ENCODE peak calls at places on chromosomes 5 and 9, in ten cellular contexts. One of them, this sample, is unnamed.

GRCh38 chr5:35233601-35234000 is 3.3 kb upstream of the PRLR start:
- DNase-seq in GM13977: no peak
- DNase-seq in NCI-H2227 treated with DMSO at 0.1 percent for 48 hours: no peak
- DNase-seq in left ventricle myocardium superior: no peak
- DNase-seq in CD4-positive, alpha-beta T cell: no peak
- DNase-seq in iris pigment epithelial cell: no peak
- DNase-seq in stimulated activated naive CD8-positive, alpha-beta T cell treated with anti-CD3 and anti-CD28 coated beads, Interleukin-15, amount 100 ng/mL, for 72 hours: no peak
- DNase-seq in NCI-H1105: no peak
- DNase-seq in activated CD8-positive, alpha-beta memory T cell treated with anti-CD3 and anti-CD28 coated beads for 1 hour: no peak
- DNase-seq in HTR-8/SVneo: no peak
- DNase-seq in this sample: no peak

GRCh38 chr5:55232985-55233928 is at the start of gene CCNO:
- DNase-seq in iris pigment epithelial cell: peak
- DNase-seq in activated CD8-positive, alpha-beta memory T cell treated with anti-CD3 and anti-CD28 coated beads for 1 hour: no peak
- DNase-seq in GM13977: peak
- DNase-seq in HTR-8/SVneo: peak
- DNase-seq in stimulated activated naive CD8-positive, alpha-beta T cell treated with anti-CD3 and anti-CD28 coated beads, Interleukin-15, amount 100 ng/mL, for 72 hours: peak
- DNase-seq in left ventricle myocardium superior: peak
- DNase-seq in CD4-positive, alpha-beta T cell: peak
- DNase-seq in NCI-H1105: peak
- DNase-seq in NCI-H2227 treated with DMSO at 0.1 percent for 48 hours: peak
- DNase-seq in this sample: peak

GRCh38 chr5:912356-913091 is 19.8 kb downstream of the TRIP13 start:
- DNase-seq in left ventricle myocardium superior: no peak
- DNase-seq in activated CD8-positive, alpha-beta memory T cell treated with anti-CD3 and anti-CD28 coated beads for 1 hour: no peak
- DNase-seq in NCI-H1105: no peak
- DNase-seq in CD4-positive, alpha-beta T cell: peak
- DNase-seq in HTR-8/SVneo: peak
- DNase-seq in GM13977: no peak
- DNase-seq in iris pigment epithelial cell: peak
- DNase-seq in NCI-H2227 treated with DMSO at 0.1 percent for 48 hours: no peak
- DNase-seq in stimulated activated naive CD8-positive, alpha-beta T cell treated with anti-CD3 and anti-CD28 coated beads, Interleukin-15, amount 100 ng/mL, for 72 hours: no peak
- DNase-seq in this sample: no peak

GRCh38 chr9:88221110-88221509 is 82.8 kb upstream of the SPATA31C2 start:
- DNase-seq in NCI-H2227 treated with DMSO at 0.1 percent for 48 hours: no peak
- DNase-seq in activated CD8-positive, alpha-beta memory T cell treated with anti-CD3 and anti-CD28 coated beads for 1 hour: no peak
- DNase-seq in HTR-8/SVneo: no peak
- DNase-seq in stimulated activated naive CD8-positive, alpha-beta T cell treated with anti-CD3 and anti-CD28 coated beads, Interleukin-15, amount 100 ng/mL, for 72 hours: no peak
- DNase-seq in iris pigment epithelial cell: no peak
- DNase-seq in CD4-positive, alpha-beta T cell: no peak
- DNase-seq in left ventricle myocardium superior: no peak
- DNase-seq in GM13977: no peak
- DNase-seq in NCI-H1105: no peak
- DNase-seq in this sample: no peak

GRCh38 chr9:95266649-95267048 is 50.9 kb downstream of the FANCC start:
- DNase-seq in activated CD8-positive, alpha-beta memory T cell treated with anti-CD3 and anti-CD28 coated beads for 1 hour: no peak
- DNase-seq in NCI-H1105: no peak
- DNase-seq in left ventricle myocardium superior: no peak
- DNase-seq in stimulated activated naive CD8-positive, alpha-beta T cell treated with anti-CD3 and anti-CD28 coated beads, Interleukin-15, amount 100 ng/mL, for 72 hours: no peak
- DNase-seq in GM13977: no peak
- DNase-seq in HTR-8/SVneo: no peak
- DNase-seq in NCI-H2227 treated with DMSO at 0.1 percent for 48 hours: no peak
- DNase-seq in iris pigment epithelial cell: no peak
- DNase-seq in CD4-positive, alpha-beta T cell: no peak
- DNase-seq in this sample: no peak

GRCh38 chr9:121246821-121247511 is 21.0 kb upstream of the GSN start:
- DNase-seq in CD4-positive, alpha-beta T cell: no peak
- DNase-seq in left ventricle myocardium superior: no peak
- DNase-seq in NCI-H1105: no peak
- DNase-seq in NCI-H2227 treated with DMSO at 0.1 percent for 48 hours: no peak
- DNase-seq in GM13977: no peak
- DNase-seq in activated CD8-positive, alpha-beta memory T cell treated with anti-CD3 and anti-CD28 coated beads for 1 hour: no peak
- DNase-seq in HTR-8/SVneo: no peak
- DNase-seq in stimulated activated naive CD8-positive, alpha-beta T cell treated with anti-CD3 and anti-CD28 coated beads, Interleukin-15, amount 100 ng/mL, for 72 hours: no peak
- DNase-seq in iris pigment epithelial cell: peak
- DNase-seq in this sample: no peak

GRCh38 chr5:16321284-16321683 is 141.7 kb upstream of the MARCHF11 start:
- DNase-seq in HTR-8/SVneo: no peak
- DNase-seq in activated CD8-positive, alpha-beta memory T cell treated with anti-CD3 and anti-CD28 coated beads for 1 hour: no peak
- DNase-seq in iris pigment epithelial cell: no peak
- DNase-seq in NCI-H1105: no peak
- DNase-seq in NCI-H2227 treated with DMSO at 0.1 percent for 48 hours: no peak
- DNase-seq in CD4-positive, alpha-beta T cell: no peak
- DNase-seq in GM13977: no peak
- DNase-seq in stimulated activated naive CD8-positive, alpha-beta T cell treated with anti-CD3 and anti-CD28 coated beads, Interleukin-15, amount 100 ng/mL, for 72 hours: no peak
- DNase-seq in left ventricle myocardium superior: no peak
- DNase-seq in this sample: no peak

GRCh38 chr5:159050408-159051091 is 49.2 kb downstream of the EBF1 start:
- DNase-seq in HTR-8/SVneo: no peak
- DNase-seq in NCI-H1105: no peak
- DNase-seq in activated CD8-positive, alpha-beta memory T cell treated with anti-CD3 and anti-CD28 coated beads for 1 hour: no peak
- DNase-seq in left ventricle myocardium superior: peak
- DNase-seq in NCI-H2227 treated with DMSO at 0.1 percent for 48 hours: peak
- DNase-seq in iris pigment epithelial cell: peak
- DNase-seq in stimulated activated naive CD8-positive, alpha-beta T cell treated with anti-CD3 and anti-CD28 coated beads, Interleukin-15, amount 100 ng/mL, for 72 hours: no peak
- DNase-seq in CD4-positive, alpha-beta T cell: no peak
- DNase-seq in GM13977: peak
- DNase-seq in this sample: peak

GRCh38 chr5:174917976-174918554 is 193.7 kb downstream of the MSX2 start:
- DNase-seq in NCI-H2227 treated with DMSO at 0.1 percent for 48 hours: no peak
- DNase-seq in NCI-H1105: no peak
- DNase-seq in GM13977: no peak
- DNase-seq in stimulated activated naive CD8-positive, alpha-beta T cell treated with anti-CD3 and anti-CD28 coated beads, Interleukin-15, amount 100 ng/mL, for 72 hours: no peak
- DNase-seq in HTR-8/SVneo: no peak
- DNase-seq in left ventricle myocardium superior: no peak
- DNase-seq in activated CD8-positive, alpha-beta memory T cell treated with anti-CD3 and anti-CD28 coated beads for 1 hour: no peak
- DNase-seq in iris pigment epithelial cell: no peak
- DNase-seq in CD4-positive, alpha-beta T cell: no peak
- DNase-seq in this sample: no peak

GRCh38 chr5:163653526-163653925 is 148.1 kb downstream of the MAT2B start:
- DNase-seq in stimulated activated naive CD8-positive, alpha-beta T cell treated with anti-CD3 and anti-CD28 coated beads, Interleukin-15, amount 100 ng/mL, for 72 hours: no peak
- DNase-seq in left ventricle myocardium superior: no peak
- DNase-seq in activated CD8-positive, alpha-beta memory T cell treated with anti-CD3 and anti-CD28 coated beads for 1 hour: no peak
- DNase-seq in HTR-8/SVneo: no peak
- DNase-seq in iris pigment epithelial cell: no peak
- DNase-seq in GM13977: no peak
- DNase-seq in CD4-positive, alpha-beta T cell: no peak
- DNase-seq in NCI-H1105: no peak
- DNase-seq in NCI-H2227 treated with DMSO at 0.1 percent for 48 hours: no peak
- DNase-seq in this sample: no peak

GRCh38 chr9:9912459-9912858 is 700.3 kb downstream of the PTPRD start:
- DNase-seq in left ventricle myocardium superior: no peak
- DNase-seq in GM13977: peak
- DNase-seq in NCI-H2227 treated with DMSO at 0.1 percent for 48 hours: no peak
- DNase-seq in CD4-positive, alpha-beta T cell: no peak
- DNase-seq in NCI-H1105: peak
- DNase-seq in iris pigment epithelial cell: no peak
- DNase-seq in stimulated activated naive CD8-positive, alpha-beta T cell treated with anti-CD3 and anti-CD28 coated beads, Interleukin-15, amount 100 ng/mL, for 72 hours: no peak
- DNase-seq in activated CD8-positive, alpha-beta memory T cell treated with anti-CD3 and anti-CD28 coated beads for 1 hour: no peak
- DNase-seq in HTR-8/SVneo: no peak
- DNase-seq in this sample: no peak

GRCh38 chr9:113886933-113887332 is 10.8 kb downstream of the ZNF618 start:
- DNase-seq in HTR-8/SVneo: no peak
- DNase-seq in stimulated activated naive CD8-positive, alpha-beta T cell treated with anti-CD3 and anti-CD28 coated beads, Interleukin-15, amount 100 ng/mL, for 72 hours: no peak
- DNase-seq in GM13977: no peak
- DNase-seq in activated CD8-positive, alpha-beta memory T cell treated with anti-CD3 and anti-CD28 coated beads for 1 hour: no peak
- DNase-seq in left ventricle myocardium superior: no peak
- DNase-seq in NCI-H2227 treated with DMSO at 0.1 percent for 48 hours: no peak
- DNase-seq in CD4-positive, alpha-beta T cell: no peak
- DNase-seq in NCI-H1105: no peak
- DNase-seq in iris pigment epithelial cell: peak
- DNase-seq in this sample: no peak

GRCh38 chr5:20229286-20230005 is 241.4 kb upstream of the CDH18 start:
- DNase-seq in NCI-H2227 treated with DMSO at 0.1 percent for 48 hours: no peak
- DNase-seq in left ventricle myocardium superior: no peak
- DNase-seq in iris pigment epithelial cell: peak
- DNase-seq in NCI-H1105: no peak
- DNase-seq in stimulated activated naive CD8-positive, alpha-beta T cell treated with anti-CD3 and anti-CD28 coated beads, Interleukin-15, amount 100 ng/mL, for 72 hours: no peak
- DNase-seq in activated CD8-positive, alpha-beta memory T cell treated with anti-CD3 and anti-CD28 coated beads for 1 hour: no peak
- DNase-seq in CD4-positive, alpha-beta T cell: no peak
- DNase-seq in GM13977: no peak
- DNase-seq in HTR-8/SVneo: no peak
- DNase-seq in this sample: no peak

GRCh38 chr5:7053125-7053524 is 339.9 kb downstream of the TENT4A start:
- DNase-seq in stimulated activated naive CD8-positive, alpha-beta T cell treated with anti-CD3 and anti-CD28 coated beads, Interleukin-15, amount 100 ng/mL, for 72 hours: no peak
- DNase-seq in iris pigment epithelial cell: no peak
- DNase-seq in left ventricle myocardium superior: no peak
- DNase-seq in HTR-8/SVneo: no peak
- DNase-seq in GM13977: no peak
- DNase-seq in NCI-H1105: no peak
- DNase-seq in activated CD8-positive, alpha-beta memory T cell treated with anti-CD3 and anti-CD28 coated beads for 1 hour: no peak
- DNase-seq in NCI-H2227 treated with DMSO at 0.1 percent for 48 hours: no peak
- DNase-seq in CD4-positive, alpha-beta T cell: no peak
- DNase-seq in this sample: no peak

GRCh38 chr9:126146254-126147145 is 180.1 kb upstream of the MVB12B start:
- DNase-seq in stimulated activated naive CD8-positive, alpha-beta T cell treated with anti-CD3 and anti-CD28 coated beads, Interleukin-15, amount 100 ng/mL, for 72 hours: peak
- DNase-seq in activated CD8-positive, alpha-beta memory T cell treated with anti-CD3 and anti-CD28 coated beads for 1 hour: no peak
- DNase-seq in CD4-positive, alpha-beta T cell: no peak
- DNase-seq in NCI-H2227 treated with DMSO at 0.1 percent for 48 hours: no peak
- DNase-seq in GM13977: peak
- DNase-seq in HTR-8/SVneo: peak
- DNase-seq in left ventricle myocardium superior: no peak
- DNase-seq in NCI-H1105: no peak
- DNase-seq in iris pigment epithelial cell: peak
- DNase-seq in this sample: no peak

GRCh38 chr9:104091708-104092107 is 2.4 kb upstream of the SMC2 start:
- DNase-seq in HTR-8/SVneo: no peak
- DNase-seq in activated CD8-positive, alpha-beta memory T cell treated with anti-CD3 and anti-CD28 coated beads for 1 hour: no peak
- DNase-seq in CD4-positive, alpha-beta T cell: no peak
- DNase-seq in left ventricle myocardium superior: no peak
- DNase-seq in GM13977: peak
- DNase-seq in NCI-H2227 treated with DMSO at 0.1 percent for 48 hours: peak
- DNase-seq in stimulated activated naive CD8-positive, alpha-beta T cell treated with anti-CD3 and anti-CD28 coated beads, Interleukin-15, amount 100 ng/mL, for 72 hours: no peak
- DNase-seq in NCI-H1105: peak
- DNase-seq in iris pigment epithelial cell: peak
- DNase-seq in this sample: no peak

GRCh38 chr9:2116073-2116472 is 100.9 kb downstream of the SMARCA2 start:
- DNase-seq in stimulated activated naive CD8-positive, alpha-beta T cell treated with anti-CD3 and anti-CD28 coated beads, Interleukin-15, amount 100 ng/mL, for 72 hours: no peak
- DNase-seq in activated CD8-positive, alpha-beta memory T cell treated with anti-CD3 and anti-CD28 coated beads for 1 hour: no peak
- DNase-seq in HTR-8/SVneo: peak
- DNase-seq in NCI-H1105: no peak
- DNase-seq in iris pigment epithelial cell: peak
- DNase-seq in GM13977: no peak
- DNase-seq in left ventricle myocardium superior: no peak
- DNase-seq in CD4-positive, alpha-beta T cell: no peak
- DNase-seq in NCI-H2227 treated with DMSO at 0.1 percent for 48 hours: no peak
- DNase-seq in this sample: peak

GRCh38 chr5:138230981-138231589 is 18.0 kb upstream of the CDC23 start:
- DNase-seq in left ventricle myocardium superior: no peak
- DNase-seq in GM13977: no peak
- DNase-seq in NCI-H1105: peak
- DNase-seq in stimulated activated naive CD8-positive, alpha-beta T cell treated with anti-CD3 and anti-CD28 coated beads, Interleukin-15, amount 100 ng/mL, for 72 hours: no peak
- DNase-seq in HTR-8/SVneo: no peak
- DNase-seq in iris pigment epithelial cell: peak
- DNase-seq in CD4-positive, alpha-beta T cell: no peak
- DNase-seq in NCI-H2227 treated with DMSO at 0.1 percent for 48 hours: peak
- DNase-seq in activated CD8-positive, alpha-beta memory T cell treated with anti-CD3 and anti-CD28 coated beads for 1 hour: no peak
- DNase-seq in this sample: peak

GRCh38 chr9:36008774-36009300 is 27.9 kb upstream of the RECK start:
- DNase-seq in HTR-8/SVneo: peak
- DNase-seq in NCI-H1105: peak
- DNase-seq in iris pigment epithelial cell: peak
- DNase-seq in activated CD8-positive, alpha-beta memory T cell treated with anti-CD3 and anti-CD28 coated beads for 1 hour: peak
- DNase-seq in NCI-H2227 treated with DMSO at 0.1 percent for 48 hours: peak
- DNase-seq in CD4-positive, alpha-beta T cell: peak
- DNase-seq in left ventricle myocardium superior: peak
- DNase-seq in GM13977: peak
- DNase-seq in stimulated activated naive CD8-positive, alpha-beta T cell treated with anti-CD3 and anti-CD28 coated beads, Interleukin-15, amount 100 ng/mL, for 72 hours: peak
- DNase-seq in this sample: peak

GRCh38 chr5:76601470-76601869 is 21.7 kb downstream of the F2RL2 start:
- DNase-seq in iris pigment epithelial cell: peak
- DNase-seq in GM13977: peak
- DNase-seq in left ventricle myocardium superior: no peak
- DNase-seq in activated CD8-positive, alpha-beta memory T cell treated with anti-CD3 and anti-CD28 coated beads for 1 hour: no peak
- DNase-seq in NCI-H1105: peak
- DNase-seq in stimulated activated naive CD8-positive, alpha-beta T cell treated with anti-CD3 and anti-CD28 coated beads, Interleukin-15, amount 100 ng/mL, for 72 hours: peak
- DNase-seq in HTR-8/SVneo: peak
- DNase-seq in CD4-positive, alpha-beta T cell: no peak
- DNase-seq in NCI-H2227 treated with DMSO at 0.1 percent for 48 hours: no peak
- DNase-seq in this sample: no peak

GRCh38 chr9:34991833-34992375 is 2.4 kb downstream of the DNAJB5 start:
- DNase-seq in iris pigment epithelial cell: peak
- DNase-seq in stimulated activated naive CD8-positive, alpha-beta T cell treated with anti-CD3 and anti-CD28 coated beads, Interleukin-15, amount 100 ng/mL, for 72 hours: peak
- DNase-seq in CD4-positive, alpha-beta T cell: no peak
- DNase-seq in left ventricle myocardium superior: peak
- DNase-seq in activated CD8-positive, alpha-beta memory T cell treated with anti-CD3 and anti-CD28 coated beads for 1 hour: no peak
- DNase-seq in HTR-8/SVneo: no peak
- DNase-seq in GM13977: peak
- DNase-seq in NCI-H1105: no peak
- DNase-seq in NCI-H2227 treated with DMSO at 0.1 percent for 48 hours: no peak
- DNase-seq in this sample: peak

GRCh38 chr9:113564804-113565237 is 101.3 kb downstream of the RGS3 start:
- DNase-seq in stimulated activated naive CD8-positive, alpha-beta T cell treated with anti-CD3 and anti-CD28 coated beads, Interleukin-15, amount 100 ng/mL, for 72 hours: no peak
- DNase-seq in NCI-H1105: no peak
- DNase-seq in left ventricle myocardium superior: peak
- DNase-seq in HTR-8/SVneo: no peak
- DNase-seq in GM13977: no peak
- DNase-seq in iris pigment epithelial cell: peak
- DNase-seq in activated CD8-positive, alpha-beta memory T cell treated with anti-CD3 and anti-CD28 coated beads for 1 hour: no peak
- DNase-seq in CD4-positive, alpha-beta T cell: no peak
- DNase-seq in NCI-H2227 treated with DMSO at 0.1 percent for 48 hours: peak
- DNase-seq in this sample: peak

GRCh38 chr5:33806736-33807442 is 84.9 kb downstream of the ADAMTS12 start:
- DNase-seq in NCI-H2227 treated with DMSO at 0.1 percent for 48 hours: no peak
- DNase-seq in left ventricle myocardium superior: no peak
- DNase-seq in CD4-positive, alpha-beta T cell: no peak
- DNase-seq in GM13977: no peak
- DNase-seq in NCI-H1105: peak
- DNase-seq in activated CD8-positive, alpha-beta memory T cell treated with anti-CD3 and anti-CD28 coated beads for 1 hour: no peak
- DNase-seq in iris pigment epithelial cell: peak
- DNase-seq in stimulated activated naive CD8-positive, alpha-beta T cell treated with anti-CD3 and anti-CD28 coated beads, Interleukin-15, amount 100 ng/mL, for 72 hours: no peak
- DNase-seq in HTR-8/SVneo: no peak
- DNase-seq in this sample: no peak

GRCh38 chr9:105911104-105911911 is 217.0 kb downstream of the TMEM38B start:
- DNase-seq in iris pigment epithelial cell: peak
- DNase-seq in NCI-H1105: no peak
- DNase-seq in CD4-positive, alpha-beta T cell: no peak
- DNase-seq in stimulated activated naive CD8-positive, alpha-beta T cell treated with anti-CD3 and anti-CD28 coated beads, Interleukin-15, amount 100 ng/mL, for 72 hours: no peak
- DNase-seq in HTR-8/SVneo: peak
- DNase-seq in GM13977: no peak
- DNase-seq in left ventricle myocardium superior: no peak
- DNase-seq in activated CD8-positive, alpha-beta memory T cell treated with anti-CD3 and anti-CD28 coated beads for 1 hour: no peak
- DNase-seq in NCI-H2227 treated with DMSO at 0.1 percent for 48 hours: no peak
- DNase-seq in this sample: no peak

GRCh38 chr5:154197801-154198461 is 7.4 kb downstream of the GALNT10 start:
- DNase-seq in NCI-H1105: peak
- DNase-seq in NCI-H2227 treated with DMSO at 0.1 percent for 48 hours: no peak
- DNase-seq in iris pigment epithelial cell: peak
- DNase-seq in stimulated activated naive CD8-positive, alpha-beta T cell treated with anti-CD3 and anti-CD28 coated beads, Interleukin-15, amount 100 ng/mL, for 72 hours: peak
- DNase-seq in GM13977: no peak
- DNase-seq in HTR-8/SVneo: no peak
- DNase-seq in activated CD8-positive, alpha-beta memory T cell treated with anti-CD3 and anti-CD28 coated beads for 1 hour: peak
- DNase-seq in CD4-positive, alpha-beta T cell: no peak
- DNase-seq in left ventricle myocardium superior: no peak
- DNase-seq in this sample: no peak

GRCh38 chr9:125942111-125942510 is 194.9 kb downstream of the PBX3 start:
- DNase-seq in activated CD8-positive, alpha-beta memory T cell treated with anti-CD3 and anti-CD28 coated beads for 1 hour: no peak
- DNase-seq in NCI-H1105: no peak
- DNase-seq in NCI-H2227 treated with DMSO at 0.1 percent for 48 hours: no peak
- DNase-seq in GM13977: no peak
- DNase-seq in HTR-8/SVneo: no peak
- DNase-seq in left ventricle myocardium superior: no peak
- DNase-seq in iris pigment epithelial cell: peak
- DNase-seq in stimulated activated naive CD8-positive, alpha-beta T cell treated with anti-CD3 and anti-CD28 coated beads, Interleukin-15, amount 100 ng/mL, for 72 hours: no peak
- DNase-seq in CD4-positive, alpha-beta T cell: no peak
- DNase-seq in this sample: no peak

GRCh38 chr5:81750308-81751008 is 439 bp downstream of the SSBP2 start:
- DNase-seq in HTR-8/SVneo: no peak
- DNase-seq in left ventricle myocardium superior: peak
- DNase-seq in activated CD8-positive, alpha-beta memory T cell treated with anti-CD3 and anti-CD28 coated beads for 1 hour: peak
- DNase-seq in GM13977: peak
- DNase-seq in NCI-H2227 treated with DMSO at 0.1 percent for 48 hours: no peak
- DNase-seq in CD4-positive, alpha-beta T cell: no peak
- DNase-seq in iris pigment epithelial cell: no peak
- DNase-seq in NCI-H1105: no peak
- DNase-seq in stimulated activated naive CD8-positive, alpha-beta T cell treated with anti-CD3 and anti-CD28 coated beads, Interleukin-15, amount 100 ng/mL, for 72 hours: peak
- DNase-seq in this sample: no peak

GRCh38 chr9:20664501-20664900 is 19.6 kb upstream of the FOCAD start:
- DNase-seq in stimulated activated naive CD8-positive, alpha-beta T cell treated with anti-CD3 and anti-CD28 coated beads, Interleukin-15, amount 100 ng/mL, for 72 hours: no peak
- DNase-seq in NCI-H1105: no peak
- DNase-seq in CD4-positive, alpha-beta T cell: no peak
- DNase-seq in GM13977: no peak
- DNase-seq in HTR-8/SVneo: no peak
- DNase-seq in left ventricle myocardium superior: no peak
- DNase-seq in iris pigment epithelial cell: no peak
- DNase-seq in activated CD8-positive, alpha-beta memory T cell treated with anti-CD3 and anti-CD28 coated beads for 1 hour: no peak
- DNase-seq in NCI-H2227 treated with DMSO at 0.1 percent for 48 hours: no peak
- DNase-seq in this sample: no peak

This sample was measured in glutamatergic neuron.